ENCODE peak calls at places on chromosomes 7 and 10, in six cellular contexts. W is Kasumi-1; G is activated naive CD4-positive, alpha-beta T cell; Z is upper lobe of right lung; L is HT-29; T is activated T-cell treated with anti-CD3 and anti-CD28 coated beads, Interleukin-2, amount 50 U/mL, for 72 hours. H is an unnamed sample.

GRCh38 chr7:143408247-143408685 is 390 bp downstream of the EPHA1 start:
- DNase-seq in W (no peak), G (no peak), Z (no peak), L (no peak), T (no peak), H (no peak)

GRCh38 chr7:66015440-66016130 is 33.6 kb upstream of the GUSB start:
- DNase-seq in W (no peak), G (no peak), Z (peak), L (no peak), T (no peak), H (no peak)

GRCh38 chr10:75170215-75170614 is 40.4 kb upstream of the VDAC2 start:
- DNase-seq in W (no peak), G (no peak), Z (no peak), L (no peak), T (no peak), H (no peak)

GRCh38 chr10:10989669-10990068 is 28.0 kb upstream of the CELF2 start:
- DNase-seq in W (no peak), G (no peak), Z (no peak), L (no peak), T (no peak), H (no peak)

GRCh38 chr7:135333196-135333595 is 99.6 kb downstream of the STRA8 start:
- DNase-seq in W (no peak), G (no peak), Z (no peak), L (no peak), T (no peak), H (no peak)

GRCh38 chr7:29884399-29885272 is 78.3 kb downstream of the WIPF3 start:
- DNase-seq in W (no peak), G (no peak), Z (peak), L (peak), T (no peak), H (peak)

GRCh38 chr7:21869785-21870402 is 75.8 kb downstream of the CDCA7L start:
- DNase-seq in W (no peak), G (no peak), Z (no peak), L (no peak), T (no peak), H (peak)

GRCh38 chr10:110425684-110426293 is 71.9 kb upstream of the DUSP5 start:
- DNase-seq in W (no peak), G (no peak), Z (no peak), L (no peak), T (peak), H (no peak)

GRCh38 chr10:71289421-71290130 is 29.5 kb upstream of the SLC29A3 start:
- DNase-seq in W (peak), G (no peak), Z (no peak), L (no peak), T (no peak), H (no peak)

GRCh38 chr10:92619368-92619767 is 26.4 kb downstream of the KIF11 start:
- DNase-seq in W (no peak), G (no peak), Z (no peak), L (no peak), T (no peak), H (no peak)

GRCh38 chr10:50496228-50496627 is 127.5 kb downstream of the SGMS1 start:
- DNase-seq in W (no peak), G (no peak), Z (no peak), L (no peak), T (no peak), H (no peak)

GRCh38 chr7:134891262-134892001 is 94.9 kb upstream of the AGBL3 start:
- DNase-seq in W (no peak), G (no peak), Z (peak), L (peak), T (no peak), H (peak)

GRCh38 chr10:124132306-124132705 is 38.9 kb upstream of the CHST15 start:
- DNase-seq in W (no peak), G (no peak), Z (no peak), L (no peak), T (no peak), H (no peak)

GRCh38 chr10:92575961-92576360 is 2.1 kb upstream of the IDE start:
- DNase-seq in W (peak), G (no peak), Z (no peak), L (no peak), T (no peak), H (no peak)

GRCh38 chr7:69429817-69430501 is 168.3 kb upstream of the AUTS2 start:
- DNase-seq in W (no peak), G (no peak), Z (no peak), L (no peak), T (no peak), H (peak)

GRCh38 chr7:88664630-88665233 is 94.8 kb upstream of the ZNF804B start:
- DNase-seq in W (no peak), G (no peak), Z (no peak), L (peak), T (no peak), H (peak)

GRCh38 chr7:150378853-150379589 is at the start of gene ZNF775:
- DNase-seq in W (peak), G (peak), Z (peak), L (peak), T (peak), H (peak)

GRCh38 chr7:33597181-33597580 is 308.2 kb upstream of the BMPER start:
- DNase-seq in W (no peak), G (no peak), Z (no peak), L (no peak), T (no peak), H (no peak)

GRCh38 chr10:97407211-97407951 is 6.2 kb upstream of the RRP12 start:
- DNase-seq in W (peak), G (no peak), Z (peak), L (peak), T (peak), H (peak)

GRCh38 chr7:4633012-4633411 is 49.1 kb upstream of the FOXK1 start:
- DNase-seq in W (no peak), G (no peak), Z (no peak), L (no peak), T (peak), H (no peak)

GRCh38 chr10:99854860-99855259 is 72.4 kb downstream of the ABCC2 start:
- DNase-seq in W (peak), G (no peak), Z (no peak), L (peak), T (no peak), H (peak)

GRCh38 chr7:134995239-134996096 is 9.2 kb downstream of the AGBL3 start:
- DNase-seq in W (no peak), G (no peak), Z (no peak), L (no peak), T (peak), H (peak)

GRCh38 chr10:117175901-117176534 is 21.3 kb upstream of the KCNK18 start:
- DNase-seq in W (peak), G (peak), Z (peak), L (peak), T (peak), H (peak)

GRCh38 chr10:12707461-12708185 is 293.9 kb downstream of the CCDC3 start:
- DNase-seq in W (peak), G (no peak), Z (no peak), L (peak), T (peak), H (peak)

GRCh38 chr10:69445094-69445493 is 6.2 kb upstream of the TSPAN15 start:
- DNase-seq in W (no peak), G (no peak), Z (peak), L (no peak), T (no peak), H (no peak)

GRCh38 chr10:29377333-29377961 is 88.6 kb downstream of the LYZL1 start:
- DNase-seq in W (peak), G (no peak), Z (no peak), L (peak), T (no peak), H (peak)

GRCh38 chr7:131544449-131545425 is 11.7 kb downstream of the PODXL start:
- DNase-seq in W (peak), G (no peak), Z (no peak), L (peak), T (no peak), H (no peak)

GRCh38 chr10:107914450-107915276 is 750.2 kb upstream of the SORCS1 start:
- DNase-seq in W (no peak), G (no peak), Z (peak), L (no peak), T (no peak), H (peak)

GRCh38 chr10:11529276-11529675 is 82.2 kb downstream of the USP6NL start:
- DNase-seq in W (no peak), G (no peak), Z (no peak), L (no peak), T (no peak), H (no peak)

GRCh38 chr10:130138479-130138866 is 2.3 kb downstream of the GLRX3 start:
- DNase-seq in W (no peak), G (no peak), Z (no peak), L (peak), T (peak), H (peak)

GRCh38 chr7:18530224-18531179 is 35.0 kb downstream of the HDAC9 start:
- DNase-seq in W (no peak), G (no peak), Z (no peak), L (no peak), T (no peak), H (no peak)

GRCh38 chr10:35504132-35504531 is 101.0 kb upstream of the GJD4 start:
- DNase-seq in W (no peak), G (no peak), Z (no peak), L (no peak), T (no peak), H (no peak)

GRCh38 chr7:1920886-1921285 is 250.8 kb downstream of the ELFN1 start:
- DNase-seq in W (no peak), G (no peak), Z (no peak), L (no peak), T (no peak), H (no peak)

GRCh38 chr10:1257226-1257625 is 201.0 kb downstream of the WDR37 start:
- DNase-seq in W (no peak), G (no peak), Z (no peak), L (no peak), T (no peak), H (no peak)

H was measured in hepatocyte.